ENCODE peak calls at places on chromosomes 4 and X, in four cellular contexts. Z is cardiac fibroblast, A is AG10803, N is tibial artery. Q is an unnamed sample.
A peak's percentile ranks its signal among the peaks of the same experiment; 100 is the strongest.

GRCh38 chrX:72238183-72238582 is 644 bp downstream of the ERCC6L start:
- DNase-seq in A (no peak), N (no peak), Z (no peak), Q (no peak)

GRCh38 chrX:148412006-148412405 is 88.4 kb upstream of the AFF2 start:
- DNase-seq in A (no peak), Z (peak; percentile 0), N (no peak), Q (no peak)

GRCh38 chrX:106247162-106247561 is 79.1 kb downstream of the PWWP3B start:
- DNase-seq in N (no peak), A (peak; percentile 1), Z (peak; percentile 44), Q (peak; percentile 19)

GRCh38 chrX:131264053-131264452 is 25.1 kb downstream of the IGSF1 start:
- DNase-seq in N (no peak), A (no peak), Z (no peak), Q (no peak)

GRCh38 chrX:55379396-55379795 is 72.5 kb upstream of the MAGEH1 start:
- DNase-seq in N (no peak), A (no peak), Z (no peak), Q (no peak)

GRCh38 chrX:40773809-40774208 is 38.5 kb upstream of the MED14 start:
- DNase-seq in Z (peak; percentile 66), A (peak; percentile 29), N (no peak), Q (peak; percentile 48)

GRCh38 chrX:19593684-19594083 is 78.4 kb upstream of the MAP3K15 start:
- DNase-seq in A (peak; percentile 53), N (no peak), Z (peak; percentile 63), Q (peak; percentile 66)

GRCh38 chrX:143754183-143754582 is 33.6 kb upstream of the SPANXN2 start:
- DNase-seq in A (no peak), Z (no peak), N (no peak), Q (no peak)

GRCh38 chr4:182928061-182928460 is 10.9 kb upstream of the DCTD start:
- DNase-seq in A (no peak), N (no peak), Z (no peak), Q (no peak)

GRCh38 chrX:53281321-53281822 is at the start of gene IQSEC2:
- DNase-seq in A (peak; percentile 75), Z (peak; percentile 74), N (peak; percentile 80), Q (peak; percentile 91)

GRCh38 chr4:27350161-27350560 is 489.5 kb downstream of the STIM2 start:
- DNase-seq in A (no peak), Z (peak; percentile 8), N (no peak), Q (peak; percentile 67)

GRCh38 chrX:11929476-11929875 is 171.4 kb downstream of the MSL3 start:
- DNase-seq in N (no peak), Z (peak; percentile 41), A (no peak), Q (peak; percentile 10)

GRCh38 chrX:136999021-136999420 is 34.8 kb downstream of the GPR101 start:
- DNase-seq in A (peak; percentile 3), N (no peak), Z (peak; percentile 9), Q (no peak)

GRCh38 chrX:38312436-38312835 is 14.9 kb downstream of the RPGR start:
- DNase-seq in N (no peak), Z (peak; percentile 93), A (peak; percentile 67), Q (peak; percentile 85)

GRCh38 chrX:39809326-39809725 is 288.4 kb downstream of the BCOR start:
- DNase-seq in Z (peak; percentile 87), A (peak; percentile 73), N (no peak), Q (peak; percentile 81)

GRCh38 chrX:71626576-71626975 is 8.3 kb upstream of the CXCR3 start:
- DNase-seq in N (no peak), A (no peak), Z (no peak), Q (no peak)

GRCh38 chr4:4851081-4851480 is 8.4 kb upstream of the MSX1 start:
- DNase-seq in A (no peak), N (no peak), Z (no peak), Q (no peak)

GRCh38 chr4:169249214-169249973 is 21.4 kb downstream of the SH3RF1 start:
- DNase-seq in Z (peak; percentile 80), A (no peak), N (no peak), Q (peak; percentile 54)

GRCh38 chrX:97158270-97158669 is 274.6 kb downstream of the RPA4 start:
- DNase-seq in N (no peak), A (peak; percentile 0), Z (no peak), Q (no peak)

GRCh38 chrX:132171881-132172280 is 44.1 kb upstream of the FRMD7 start:
- DNase-seq in Z (no peak), A (no peak), N (no peak), Q (no peak)

GRCh38 chr4:168695288-168695687 is 198.4 kb downstream of the PALLD start:
- DNase-seq in N (no peak), A (no peak), Z (peak; percentile 46), Q (no peak)

GRCh38 chrX:68932611-68933010 is 103.8 kb downstream of the EFNB1 start:
- DNase-seq in N (no peak), A (no peak), Z (no peak), Q (no peak)

GRCh38 chr4:124018383-124019317 is 622.1 kb downstream of the SPRY1 start:
- DNase-seq in Z (peak; percentile 76), N (peak; percentile 45), A (peak; percentile 86), Q (peak; percentile 77)

GRCh38 chr4:142161093-142161492 is 524.7 kb downstream of the IL15 start:
- DNase-seq in A (no peak), N (no peak), Z (no peak), Q (no peak)

GRCh38 chr4:28827866-28828265 is 1892.3 kb upstream of the PCDH7 start:
- DNase-seq in N (no peak), A (no peak), Z (no peak), Q (no peak)

GRCh38 chrX:997631-998137 is 214.8 kb downstream of the CRLF2 start:
- DNase-seq in N (no peak), A (no peak), Z (no peak), Q (no peak)

GRCh38 chrX:24026403-24026801 is 584 bp downstream of the KLHL15 start:
- DNase-seq in N (no peak), Z (no peak), A (no peak), Q (peak; percentile 37)

GRCh38 chrX:1496076-1496475 is 40.9 kb downstream of the P2RY8 start:
- DNase-seq in Z (no peak), A (no peak), N (no peak), Q (no peak)

GRCh38 chr4:126611900-126612299 is 1020.9 kb upstream of the INTU start:
- DNase-seq in Z (peak; percentile 60), N (no peak), A (peak; percentile 44), Q (peak; percentile 30)

GRCh38 chrX:48892896-48893295 is 4.7 kb downstream of the TIMM17B start:
- DNase-seq in A (no peak), Z (no peak), N (no peak), Q (no peak)

GRCh38 chrX:39688576-39689373 is 409.0 kb downstream of the BCOR start:
- DNase-seq in N (peak; percentile 51), A (no peak), Z (peak; percentile 21), Q (peak; percentile 17)

DNA sequence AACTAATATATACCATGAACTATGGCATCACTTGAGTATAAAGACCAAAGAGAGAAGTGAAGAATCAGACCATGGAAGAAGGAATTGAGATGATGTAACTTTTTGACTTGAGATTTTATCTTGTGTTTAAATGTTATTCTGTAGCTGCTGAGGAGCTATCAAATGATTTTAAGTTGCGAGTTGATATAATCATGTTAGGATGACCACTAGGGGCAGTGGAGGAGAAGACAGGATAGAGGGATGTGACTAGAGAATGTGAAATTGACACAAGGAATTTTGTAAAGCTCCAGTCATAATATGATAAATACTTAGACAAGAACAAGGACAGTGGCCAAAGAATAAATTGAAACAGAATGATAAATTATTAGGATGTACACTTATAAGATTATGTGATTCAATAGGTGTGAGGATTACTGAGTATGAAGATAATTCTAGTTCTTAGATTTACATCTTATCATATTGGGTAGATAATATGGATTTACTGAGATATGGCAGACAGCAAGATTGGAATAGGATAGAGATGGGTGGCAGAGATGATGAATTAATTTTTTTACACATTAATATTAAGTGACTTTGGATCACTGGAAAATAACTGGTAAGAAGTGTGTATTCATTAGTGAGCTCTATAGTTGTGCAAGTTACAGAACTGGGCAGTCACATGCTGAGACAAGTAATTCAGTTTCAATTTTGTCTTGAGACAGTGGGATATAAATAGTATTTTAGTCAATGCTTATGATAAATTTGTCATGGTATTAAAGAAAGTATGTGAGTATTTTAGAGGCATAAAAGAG is 816.0 kb upstream of the PCDH10 start:
- DNase-seq in N (no peak), Z (peak; percentile 1), A (no peak), Q (peak; percentile 19)
- TF ChIP-seq CTCF in N (no peak), Z (no peak), A (no peak), Q (no peak)

GRCh38 chr4:148850257-148850995 is 408.2 kb upstream of the NR3C2 start:
- DNase-seq in N (no peak), A (no peak), Z (no peak), Q (no peak)

GRCh38 chr4:148849581-148849980 is 407.4 kb upstream of the NR3C2 start:
- DNase-seq in N (no peak), A (no peak), Z (no peak), Q (no peak)

GRCh38 chr4:148854203-148854602 is 412.0 kb upstream of the NR3C2 start:
- DNase-seq in Z (no peak), N (no peak), A (no peak), Q (no peak)

GRCh38 chr4:148847544-148847943 is 405.3 kb upstream of the NR3C2 start:
- DNase-seq in Z (no peak), N (no peak), A (no peak), Q (no peak)

GRCh38 chr4:148852092-148852699 is 410.0 kb upstream of the NR3C2 start:
- DNase-seq in N (no peak), A (no peak), Z (no peak), Q (no peak)
- H3K4me3 ChIP-seq in N (no peak overlapping the region), A (no peak overlapping the region), Z (no peak overlapping the region), Q (no peak overlapping the region)

DNA sequence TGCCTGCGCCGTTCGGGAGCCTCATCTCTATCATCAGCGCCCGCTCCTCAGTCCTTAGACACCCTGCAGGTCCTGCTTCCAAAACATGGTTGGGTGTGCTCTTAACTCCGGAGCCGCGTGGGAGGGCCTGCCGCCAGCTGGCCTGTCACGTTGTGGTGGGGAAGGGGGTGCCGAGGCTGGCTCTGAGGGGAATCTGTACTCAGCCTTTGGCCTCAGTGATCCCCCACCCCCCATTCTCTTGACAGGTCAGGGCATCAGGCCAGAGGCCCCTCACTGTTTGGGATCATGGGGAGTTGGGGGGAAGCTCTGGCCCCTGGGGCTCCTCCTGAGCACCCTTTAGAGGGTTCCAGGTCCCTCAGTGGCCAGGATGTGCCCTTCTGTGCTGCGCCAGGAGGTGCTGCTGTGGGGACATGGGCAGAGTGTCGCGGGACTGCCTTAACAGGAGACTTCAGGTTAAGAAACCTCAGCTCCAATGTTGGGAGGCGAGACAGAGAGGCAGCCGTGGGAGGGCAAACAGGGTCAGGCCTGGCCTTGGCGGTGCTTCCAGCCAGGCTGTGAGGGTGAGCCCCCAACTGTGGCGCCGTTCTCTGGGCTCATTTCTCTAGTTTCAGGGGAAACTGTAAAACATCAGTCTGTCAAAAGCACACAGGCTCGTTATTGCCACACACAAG is 33.5 kb downstream of the TRMT44 start:
- DNase-seq in Z (no peak), N (no peak), A (no peak), Q (no peak)
- TF ChIP-seq CTCF in Z (no peak), N (no peak), A (no peak), Q (no peak)

DNA sequence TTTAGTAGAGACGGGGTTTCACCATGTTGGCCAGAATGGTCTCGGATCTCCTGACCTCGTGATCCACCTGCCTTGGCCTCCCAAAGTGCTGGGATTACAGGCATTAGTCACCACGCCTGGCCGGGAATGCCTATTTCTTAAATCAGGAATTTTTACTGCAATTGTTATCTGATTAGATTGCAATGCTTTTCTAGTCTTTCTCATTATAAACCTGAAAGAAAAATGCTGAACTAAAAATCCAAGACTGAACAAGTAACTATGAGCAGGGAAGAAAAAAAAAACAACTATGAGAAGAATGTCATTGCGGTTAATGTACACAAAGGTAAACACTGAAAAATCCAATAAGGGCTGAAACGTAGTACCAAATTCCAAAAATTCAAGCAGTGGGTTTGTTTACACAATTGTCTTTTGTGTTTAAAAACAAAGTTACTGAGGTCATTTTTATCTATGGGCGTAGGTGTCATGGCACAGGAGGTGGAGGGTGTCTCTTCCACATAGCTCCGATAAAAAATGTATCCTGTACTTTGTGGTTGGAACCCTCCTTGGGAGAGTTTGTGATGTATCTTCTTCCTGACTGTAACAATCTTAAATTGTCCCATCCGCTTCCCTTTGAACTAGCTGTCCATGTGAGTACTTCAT is 11.0 kb upstream of the TMEM156 start:
- DNase-seq in Z (peak; percentile 74), N (no peak), A (no peak), Q (no peak)
- H3K4me3 ChIP-seq in Z (no peak overlapping the region), N (no peak overlapping the region), A (no peak overlapping the region), Q (no peak overlapping the region)

Q was measured in foreskin fibroblast.